ENCODE peak calls at places on chromosomes 5 and 9, in seven cellular contexts. Q is psoas muscle, H is astrocyte of the cerebellum, T is endodermal cell, U is PC-9, N is AG09309, V is lower lobe of right lung. C is an unnamed sample.

GRCh38 chr9:136488247-136489214 is 5.7 kb upstream of the SEC16A start:
- DNase-seq in Q (peak), H (no peak), T (peak), U (peak), N (no peak), V (peak), C (peak)

GRCh38 chr9:114080773-114081440 is 2.8 kb upstream of the AMBP start:
- DNase-seq in Q (no peak), H (no peak), T (peak), U (no peak), N (no peak), V (no peak), C (peak)

GRCh38 chr9:96107436-96107835 is 194.5 kb downstream of the HSD17B3 start:
- DNase-seq in Q (no peak), H (no peak), T (no peak), U (no peak), N (no peak), V (no peak), C (no peak)

GRCh38 chr5:14685757-14686156 is 21.2 kb downstream of the OTULIN start:
- DNase-seq in Q (no peak), H (no peak), T (peak), U (peak), N (no peak), V (no peak), C (peak)

GRCh38 chr5:34538026-34538672 is 118.0 kb upstream of the RAI14 start:
- DNase-seq in Q (no peak), H (no peak), T (peak), U (no peak), N (no peak), V (no peak), C (no peak)

GRCh38 chr5:138790684-138791083 is 37.5 kb downstream of the CTNNA1 start:
- DNase-seq in Q (no peak), H (no peak), T (no peak), U (no peak), N (no peak), V (no peak), C (no peak)

GRCh38 chr9:79360387-79361347 is 211.1 kb upstream of the TLE4 start:
- DNase-seq in Q (no peak), H (peak), T (peak), U (no peak), N (no peak), V (no peak), C (no peak)

GRCh38 chr9:613771-614347 is 227.6 kb upstream of the DMRT1 start:
- DNase-seq in Q (peak), H (peak), T (peak), U (peak), N (peak), V (peak), C (peak)

GRCh38 chr5:54362434-54362833 is 52.1 kb upstream of the ARL15 start:
- DNase-seq in Q (no peak), H (no peak), T (no peak), U (no peak), N (peak), V (no peak), C (no peak)

GRCh38 chr9:23826120-23826629 is at the start of gene ELAVL2:
- DNase-seq in Q (peak), H (peak), T (peak), U (no peak), N (peak), V (peak), C (peak)

GRCh38 chr5:40150896-40151295 is 528.8 kb upstream of the PTGER4 start:
- DNase-seq in Q (no peak), H (no peak), T (peak), U (no peak), N (no peak), V (no peak), C (no peak)

GRCh38 chr5:95555553-95555952 is 652 bp downstream of the ARSK start:
- DNase-seq in Q (no peak), H (no peak), T (no peak), U (no peak), N (no peak), V (no peak), C (no peak)

GRCh38 chr5:172723508-172723907 is 47.5 kb downstream of the DUSP1 start:
- DNase-seq in Q (no peak), H (no peak), T (no peak), U (no peak), N (no peak), V (no peak), C (no peak)

GRCh38 chr9:121217609-121218292 is 16.1 kb upstream of the RAB14 start:
- DNase-seq in Q (no peak), H (no peak), T (no peak), U (no peak), N (no peak), V (no peak), C (no peak)

GRCh38 chr9:5869315-5870019 is 21.2 kb upstream of the MLANA start:
- DNase-seq in Q (no peak), H (no peak), T (peak), U (peak), N (no peak), V (no peak), C (no peak)
- TF ChIP-seq CTCF in Q (no peak), H (no peak), T (peak), U (peak), N (peak), V (peak), C (peak)

DNA sequence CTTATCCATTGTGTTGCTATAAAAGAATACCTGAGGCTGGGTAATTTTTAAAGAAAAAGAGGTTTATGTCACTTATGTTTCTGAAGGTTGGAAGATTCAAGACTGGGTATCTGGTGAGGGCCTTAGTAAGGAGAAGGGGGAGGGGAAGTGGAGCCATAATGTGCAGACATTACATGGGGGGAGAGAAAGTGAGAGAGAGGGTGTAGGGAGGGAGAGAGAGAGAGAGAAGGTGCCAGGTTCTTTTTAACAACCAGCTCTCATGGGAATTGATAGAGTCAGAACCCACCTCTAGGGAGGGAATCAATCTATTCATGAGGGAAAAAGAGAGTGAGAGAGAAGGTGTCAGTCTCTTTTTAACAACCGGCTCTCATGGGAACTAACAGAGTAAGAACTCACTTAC is 29.5 kb downstream of the SPEF2 start:
- DNase-seq in Q (no peak), H (no peak), T (no peak), U (no peak), N (no peak), V (no peak), C (no peak)
- H3K4me3 ChIP-seq in Q (no peak), H (no peak), T (no peak), U (no peak), N (no peak), V (no peak), C (no peak)

DNA sequence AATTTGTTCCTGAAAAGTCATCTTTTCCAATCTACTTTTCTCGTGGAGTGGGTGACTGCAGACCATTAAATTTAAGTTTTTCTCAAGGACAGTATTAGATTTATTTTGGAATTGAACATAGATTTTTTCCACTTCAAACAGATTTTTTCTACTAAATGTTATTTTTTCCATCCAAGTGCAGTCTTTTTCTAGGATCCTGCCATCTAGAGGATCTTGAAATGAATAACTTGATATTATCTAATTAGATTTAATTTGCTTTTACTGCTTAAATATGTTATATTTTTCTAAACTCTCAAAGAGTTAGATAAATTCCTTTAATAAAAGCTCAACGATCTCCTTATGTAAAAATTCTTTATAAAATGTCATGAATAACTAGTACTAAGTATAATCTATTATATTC is 136.9 kb upstream of the PRR16 start:
- DNase-seq in Q (no peak), H (no peak), T (no peak), U (no peak), N (no peak), V (no peak), C (no peak)
- TF ChIP-seq CTCF in Q (no peak), H (no peak), T (no peak), U (no peak), N (peak), V (no peak), C (no peak)

GRCh38 chr5:168295574-168296201 is 4.2 kb downstream of the WWC1 start:
- DNase-seq in Q (no peak), H (peak), T (peak), U (peak), N (peak), V (peak), C (no peak)

GRCh38 chr5:168290902-168291280 is 554 bp upstream of the WWC1 start:
- DNase-seq in Q (no peak), H (no peak), T (no peak), U (no peak), N (no peak), V (no peak), C (no peak)

GRCh38 chr5:168291281-168291960 is at the start of gene WWC1:
- DNase-seq in Q (peak), H (no peak), T (peak), U (peak), N (no peak), V (peak), C (peak)

GRCh38 chr5:168291961-168292782 is 727 bp downstream of the WWC1 start:
- DNase-seq in Q (no peak), H (no peak), T (peak), U (peak), N (no peak), V (no peak), C (no peak)

GRCh38 chr5:168292783-168293696 is 1.6 kb downstream of the WWC1 start:
- DNase-seq in Q (no peak), H (no peak), T (peak), U (no peak), N (no peak), V (no peak), C (no peak)
- H3K4me3 ChIP-seq in Q (no peak), H (peak), T (peak), U (peak), N (no peak), V (peak), C (peak)

DNA sequence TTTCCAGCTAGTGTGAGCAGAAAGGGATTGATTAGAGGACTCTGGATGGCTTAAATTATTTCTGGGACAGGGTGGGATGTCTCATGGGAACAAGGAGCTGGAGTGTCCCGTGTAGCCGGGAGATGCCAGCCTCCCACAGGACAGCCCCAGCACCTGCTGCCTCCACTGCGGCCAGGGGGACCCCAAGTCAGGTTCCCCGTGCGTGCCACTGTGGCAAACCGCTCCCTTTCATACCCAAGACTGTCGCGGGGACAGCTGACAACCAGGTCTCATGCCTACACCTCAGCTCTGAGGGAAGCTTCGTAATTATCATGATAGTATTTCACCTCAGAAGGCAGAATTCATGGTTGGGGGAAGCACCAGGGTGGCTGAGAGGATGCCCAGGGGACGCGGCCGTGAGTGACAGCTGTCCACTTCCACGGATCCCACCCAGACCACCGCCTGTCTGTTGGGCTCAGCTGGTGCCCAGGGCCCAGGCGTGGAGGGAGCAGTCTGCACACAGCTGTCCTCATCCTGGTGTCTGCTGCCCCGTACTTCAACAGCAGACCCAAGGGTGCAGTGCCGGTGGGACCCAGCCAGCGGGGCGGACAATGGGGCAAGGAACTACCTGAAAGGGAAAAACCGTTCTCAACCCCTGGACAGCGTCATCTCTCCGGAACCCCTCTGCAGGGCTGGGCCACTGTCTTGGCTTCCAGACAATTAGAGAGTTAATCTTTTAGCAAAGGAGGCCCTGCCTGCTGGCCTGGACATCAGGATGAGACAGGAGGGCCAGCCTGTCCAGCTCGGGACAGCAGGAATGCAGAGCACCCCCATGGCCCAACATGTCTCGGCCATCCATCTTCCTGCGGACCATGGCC is 166.9 kb downstream of the OLFM1 start:
- DNase-seq in Q (peak), H (no peak), T (no peak), U (no peak), N (no peak), V (peak), C (no peak)
- TF ChIP-seq CTCF in Q (no peak), H (no peak), T (no peak), U (no peak), N (no peak), V (no peak), C (no peak)

GRCh38 chr5:7435503-7435902 is 39.6 kb downstream of the ADCY2 start:
- DNase-seq in Q (no peak), H (no peak), T (no peak), U (no peak), N (no peak), V (no peak), C (no peak)

GRCh38 chr5:7434937-7435336 is 39.0 kb downstream of the ADCY2 start:
- DNase-seq in Q (no peak), H (no peak), T (no peak), U (no peak), N (no peak), V (no peak), C (no peak)

GRCh38 chr5:7436521-7436920 is 40.6 kb downstream of the ADCY2 start:
- DNase-seq in Q (peak), H (no peak), T (no peak), U (no peak), N (no peak), V (no peak), C (no peak)

DNA sequence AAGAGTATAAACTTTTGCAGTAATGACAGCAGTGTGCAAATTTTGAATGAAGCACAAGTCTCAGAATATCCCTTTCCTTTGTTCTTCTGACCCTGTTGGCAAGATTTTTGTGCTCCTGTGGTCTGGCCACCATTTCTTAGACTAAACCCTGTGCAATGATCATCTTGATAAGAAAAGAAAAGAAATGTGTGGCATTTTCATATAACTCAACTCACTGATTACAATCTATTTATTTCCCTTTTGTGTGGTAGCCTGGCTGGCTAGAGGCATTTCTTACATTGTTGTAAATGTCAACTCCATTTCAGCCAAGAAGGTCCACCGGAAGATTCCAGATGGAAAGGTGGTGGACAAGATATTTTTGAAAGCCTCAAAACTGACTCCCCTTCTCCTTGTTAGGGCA is 41.9 kb downstream of the ADCY2 start:
- DNase-seq in Q (no peak), H (no peak), T (no peak), U (no peak), N (no peak), V (no peak), C (no peak)
- H3K4me3 ChIP-seq in Q (no peak), H (no peak), T (no peak), U (no peak), N (no peak), V (no peak), C (no peak)

GRCh38 chr5:15951126-15951525 is 228.5 kb downstream of the MARCHF11 start:
- DNase-seq in Q (no peak), H (no peak), T (no peak), U (no peak), N (no peak), V (no peak), C (no peak)

GRCh38 chr5:15946026-15946425 is 233.6 kb downstream of the MARCHF11 start:
- DNase-seq in Q (no peak), H (no peak), T (no peak), U (no peak), N (no peak), V (no peak), C (no peak)

GRCh38 chr5:15943487-15943886 is 236.1 kb downstream of the MARCHF11 start:
- DNase-seq in Q (no peak), H (no peak), T (no peak), U (no peak), N (no peak), V (no peak), C (no peak)

GRCh38 chr5:15951550-15951949 is 228.0 kb downstream of the MARCHF11 start:
- DNase-seq in Q (no peak), H (no peak), T (no peak), U (no peak), N (no peak), V (no peak), C (no peak)

GRCh38 chr5:15948225-15948624 is 231.4 kb downstream of the MARCHF11 start:
- DNase-seq in Q (no peak), H (no peak), T (no peak), U (no peak), N (no peak), V (no peak), C (no peak)
- TF ChIP-seq CTCF in Q (no peak), H (no peak), T (no peak), U (no peak), N (peak), V (peak), C (peak)

GRCh38 chr9:126499911-126500599 is 113.7 kb upstream of the LMX1B start:
- DNase-seq in Q (no peak), H (no peak), T (peak), U (no peak), N (no peak), V (peak), C (no peak)
- H3K4me3 ChIP-seq in Q (peak), H (peak), T (peak), U (no peak), N (peak), V (peak), C (peak)

GRCh38 chr9:81522721-81523551 is 166.4 kb downstream of the TLE1 start:
- DNase-seq in Q (no peak), H (no peak), T (peak), U (no peak), N (peak), V (no peak), C (peak)
- TF ChIP-seq CTCF in Q (peak), H (peak), T (peak), U (peak), N (peak), V (peak), C (peak)

C was measured in LNCaP clone FGC.